ENCODE peak calls at places on chromosomes 11 and 22, in eight cellular contexts. K is lower lobe of right lung; L is stromal cell of bone marrow; E is RPMI7951; Q is HEK293T; W is NCI-H345; B is non-pigmented ciliary epithelial cell; H is activated CD4-positive, alpha-beta T cell treated with anti-CD3 and anti-CD28 coated beads, Interleukin-2, amount 50 U/mL, for 1 hour. M is an unnamed sample.

GRCh38 chr11:105689636-105690035 is 79.8 kb downstream of the GRIA4 start:
- DNase-seq in L (no peak), W (no peak), Q (no peak), K (no peak), H (no peak), B (no peak), E (no peak), M (no peak)

GRCh38 chr11:102940714-102941588 is 14.6 kb downstream of the MMP13 start:
- DNase-seq in E (peak), W (peak), H (no peak), L (peak), K (no peak), Q (peak), B (peak), M (peak)

GRCh38 chr22:22733881-22734373 is 89.5 kb downstream of the GGTLC2 start:
- DNase-seq in L (no peak), W (no peak), B (no peak), H (no peak), E (no peak), Q (no peak), K (no peak), M (no peak)

GRCh38 chr22:40040927-40041326 is 46.2 kb downstream of the FAM83F start:
- DNase-seq in H (no peak), E (peak), B (no peak), K (no peak), L (peak), Q (no peak), W (no peak), M (no peak)

GRCh38 chr11:105975128-105975527 is 46.9 kb downstream of the MSANTD4 start:
- DNase-seq in E (no peak), K (no peak), L (no peak), H (no peak), Q (no peak), W (no peak), B (no peak), M (no peak)

GRCh38 chr11:123509737-123510578 is 79.9 kb downstream of the GRAMD1B start:
- DNase-seq in L (peak), H (no peak), B (peak), E (no peak), K (no peak), Q (peak), W (no peak), M (no peak)

GRCh38 chr22:43993072-43993760 is 30.9 kb upstream of the PARVB start:
- DNase-seq in E (peak), W (peak), Q (peak), L (peak), H (peak), K (peak), B (peak), M (peak)

GRCh38 chr11:109306322-109306721 is 115.7 kb upstream of the C11orf87 start:
- DNase-seq in E (peak), B (no peak), Q (no peak), H (no peak), K (no peak), L (no peak), W (no peak), M (no peak)

GRCh38 chr11:107473797-107474196 is 16.2 kb upstream of the CWF19L2 start:
- DNase-seq in H (no peak), W (no peak), L (no peak), E (no peak), B (no peak), Q (no peak), K (no peak), M (no peak)